ENCODE peak calls at places on chromosomes 3 and 15, in ten cellular contexts. V is progenitor cell of endocrine pancreas, E is glutamatergic neuron, O is heart left ventricle, F is GM13977, S is left ventricle myocardium inferior, A is AG09319, R is mesothelial cell of epicardium, P is GM12878, X is OCI-LY7. U is an unnamed sample.

GRCh38 chr15:99696096-99696495 is 37.1 kb downstream of the LYSMD4 start:
- DNase-seq in V (no peak), E (no peak), O (no peak), F (no peak), S (no peak), A (no peak), R (no peak), P (no peak), X (no peak), U (no peak)

GRCh38 chr15:27028836-27029482 is 58.0 kb downstream of the GABRG3 start:
- DNase-seq in V (no peak), E (peak), O (no peak), F (no peak), S (no peak), A (no peak), R (no peak), P (no peak), X (no peak), U (no peak)

GRCh38 chr3:158420654-158421396 is 150.2 kb upstream of the MLF1 start:
- DNase-seq in V (no peak), E (no peak), O (no peak), F (peak), S (no peak), A (peak), R (no peak), P (peak), X (no peak), U (no peak)

GRCh38 chr15:81133782-81134461 is at the start of gene CFAP161:
- DNase-seq in V (peak), E (peak), O (peak), F (peak), S (peak), A (no peak), R (peak), P (no peak), X (no peak), U (peak)

GRCh38 chr15:92521624-92522008 is 127.9 kb downstream of the ST8SIA2 start:
- DNase-seq in V (peak), E (peak), O (peak), F (peak), S (peak), A (peak), R (no peak), P (peak), X (peak), U (peak)

GRCh38 chr3:46987485-46988401 is 8.3 kb downstream of the NBEAL2 start:
- DNase-seq in V (no peak), E (no peak), O (peak), F (peak), S (peak), A (no peak), R (no peak), P (peak), X (peak), U (peak)

GRCh38 chr3:76138921-76139320 is 353.6 kb upstream of the ZNF717 start:
- DNase-seq in V (no peak), E (no peak), O (no peak), F (no peak), S (no peak), A (no peak), R (no peak), P (no peak), X (no peak), U (no peak)

GRCh38 chr3:168060317-168060716 is 35.4 kb downstream of the GOLIM4 start:
- DNase-seq in V (no peak), E (no peak), O (no peak), F (peak), S (no peak), A (no peak), R (no peak), P (no peak), X (no peak), U (no peak)

GRCh38 chr3:39095778-39096177 is 11.6 kb downstream of the GORASP1 start:
- DNase-seq in V (no peak), E (no peak), O (no peak), F (no peak), S (no peak), A (no peak), R (no peak), P (no peak), X (no peak), U (no peak)

GRCh38 chr3:138455801-138456716 is 21.6 kb downstream of the ESYT3 start:
- DNase-seq in V (no peak), E (no peak), O (peak), F (no peak), S (no peak), A (no peak), R (no peak), P (no peak), X (no peak), U (no peak)

GRCh38 chr3:191051037-191051436 is 148.0 kb upstream of the OSTN start:
- DNase-seq in V (no peak), E (no peak), O (no peak), F (peak), S (no peak), A (no peak), R (no peak), P (no peak), X (peak), U (no peak)

GRCh38 chr15:31934821-31935220 is 95.5 kb upstream of the CHRNA7 start:
- DNase-seq in V (no peak), E (no peak), O (no peak), F (no peak), S (no peak), A (no peak), R (no peak), P (no peak), X (no peak), U (no peak)

GRCh38 chr3:172915911-172916514 is 165.5 kb downstream of the ECT2 start:
- DNase-seq in V (no peak), E (no peak), O (no peak), F (no peak), S (no peak), A (no peak), R (no peak), P (no peak), X (no peak), U (no peak)

GRCh38 chr3:135239485-135239884 is 444.4 kb downstream of the EPHB1 start:
- DNase-seq in V (no peak), E (no peak), O (no peak), F (no peak), S (no peak), A (no peak), R (no peak), P (no peak), X (no peak), U (no peak)

GRCh38 chr15:86691091-86691490 is 611.4 kb downstream of the AGBL1 start:
- DNase-seq in V (no peak), E (peak), O (no peak), F (no peak), S (no peak), A (no peak), R (no peak), P (no peak), X (no peak), U (no peak)

GRCh38 chr3:186268616-186269448 is 93.2 kb downstream of the DGKG start:
- DNase-seq in V (no peak), E (peak), O (no peak), F (no peak), S (no peak), A (no peak), R (no peak), P (no peak), X (no peak), U (peak)

GRCh38 chr3:192772495-192772894 is 45.2 kb upstream of the FGF12 start:
- DNase-seq in V (no peak), E (peak), O (peak), F (no peak), S (peak), A (no peak), R (no peak), P (no peak), X (no peak), U (peak)

GRCh38 chr3:69409831-69410230 is 23.9 kb upstream of the FRMD4B start:
- DNase-seq in V (no peak), E (no peak), O (no peak), F (no peak), S (no peak), A (no peak), R (no peak), P (no peak), X (no peak), U (no peak)
- TF ChIP-seq CTCF in V (no peak), E (no peak), O (no peak), F (no peak), S (no peak), A (no peak), R (no peak), P (no peak), X (no peak), U (no peak)

GRCh38 chr3:55633333-55633732 is 146.2 kb upstream of the WNT5A start:
- DNase-seq in V (no peak), E (no peak), O (no peak), F (no peak), S (no peak), A (no peak), R (no peak), P (no peak), X (no peak), U (no peak)
- TF ChIP-seq CTCF in V (no peak), E (no peak), O (no peak), F (no peak), S (no peak), A (no peak), R (no peak), P (no peak), X (peak), U (no peak)

GRCh38 chr3:15815696-15816095 is 17.9 kb upstream of the ANKRD28 start:
- DNase-seq in V (no peak), E (no peak), O (no peak), F (no peak), S (no peak), A (peak), R (no peak), P (no peak), X (peak), U (no peak)
- TF ChIP-seq CTCF in V (peak), E (no peak), O (peak), F (peak), S (peak), A (peak), R (peak), P (peak), X (peak), U (peak)

GRCh38 chr3:36904641-36905040 is 40.2 kb downstream of the TRANK1 start:
- DNase-seq in V (no peak), E (no peak), O (no peak), F (no peak), S (no peak), A (no peak), R (no peak), P (no peak), X (no peak), U (no peak)
- TF ChIP-seq CTCF in V (peak), E (no peak), O (peak), F (peak), S (peak), A (peak), R (no peak), P (peak), X (peak), U (no peak)

DNA sequence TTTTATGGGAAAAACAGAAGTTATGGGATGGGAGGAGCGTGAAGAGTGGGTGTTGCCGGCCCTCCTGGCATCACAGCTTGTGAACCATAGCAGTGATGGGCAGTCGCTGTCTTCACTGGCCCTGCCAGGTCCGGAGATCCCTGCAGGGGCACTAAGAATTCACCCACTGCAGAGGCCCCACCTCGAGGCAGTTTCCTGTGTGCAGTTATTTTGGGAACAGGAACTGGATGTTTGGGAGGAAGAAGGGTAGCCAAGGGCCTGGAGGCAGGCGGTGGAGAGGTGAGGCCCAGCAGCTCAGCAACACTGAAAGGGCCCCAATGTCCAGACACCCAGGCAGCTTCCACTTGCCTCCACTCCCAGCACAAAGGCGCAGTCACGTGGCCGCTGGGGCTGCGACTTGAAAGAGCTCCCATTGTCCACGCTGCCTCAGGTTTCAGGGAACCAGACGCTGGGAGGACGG is 255.6 kb downstream of the ZNF621 start:
- DNase-seq in V (no peak), E (no peak), O (peak), F (no peak), S (peak), A (peak), R (no peak), P (no peak), X (no peak), U (peak)
- TF ChIP-seq CTCF in V (no peak), E (no peak), O (peak), F (no peak), S (peak), A (no peak), R (no peak), P (no peak), X (no peak), U (no peak)

GRCh38 chr3:29552036-29552435 is 271.2 kb downstream of the RBMS3 start:
- DNase-seq in V (no peak), E (no peak), O (no peak), F (no peak), S (no peak), A (no peak), R (no peak), P (no peak), X (no peak), U (no peak)
- TF ChIP-seq CTCF in V (no peak), E (no peak), O (no peak), F (no peak), S (no peak), A (no peak), R (no peak), P (no peak), X (no peak), U (no peak)

DNA sequence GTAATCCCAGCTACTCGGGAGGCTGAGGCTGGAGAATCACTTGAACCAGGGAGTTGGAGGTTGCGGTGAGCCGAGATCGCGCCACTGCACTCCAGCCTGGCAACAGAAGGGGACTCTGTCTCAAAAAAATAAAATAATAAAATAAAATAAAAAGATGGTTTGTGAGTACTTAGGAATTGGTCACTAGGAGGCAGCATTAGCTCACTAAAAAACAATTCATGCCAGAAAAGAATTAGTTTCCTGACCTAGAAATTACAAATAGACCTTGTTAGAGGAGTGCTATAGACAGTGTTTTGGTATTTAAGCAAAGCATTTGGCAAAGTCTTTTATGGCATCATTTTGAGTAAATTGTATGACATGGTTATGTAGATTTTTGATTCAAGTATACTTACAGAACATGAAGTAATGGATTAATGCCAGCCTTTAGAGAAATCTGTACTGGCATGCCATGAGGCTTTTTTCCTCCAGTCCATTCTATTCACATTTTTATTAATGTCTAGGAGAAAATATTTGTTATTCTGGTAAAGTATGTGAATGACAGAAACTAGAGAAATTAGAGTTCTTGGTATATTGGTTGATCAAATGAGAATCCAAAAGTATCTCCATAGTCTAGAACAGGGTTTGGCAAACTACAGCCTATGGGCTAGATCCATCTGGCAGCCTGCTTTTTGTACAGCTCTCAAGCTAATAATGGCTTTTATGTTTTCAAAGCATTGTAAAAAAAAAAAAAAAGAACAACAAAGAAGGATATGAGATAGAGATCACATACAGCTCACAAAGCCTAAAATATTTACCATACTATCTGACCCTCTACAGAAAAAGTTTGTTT is 81.6 kb downstream of the LRRC49 start:
- DNase-seq in V (no peak), E (no peak), O (no peak), F (no peak), S (no peak), A (peak), R (no peak), P (no peak), X (peak), U (no peak)
- TF ChIP-seq CTCF in V (peak), E (peak), O (peak), F (peak), S (peak), A (peak), R (peak), P (peak), X (peak), U (peak)

GRCh38 chr15:101029971-101030661 is 111.0 kb downstream of the LRRK1 start:
- DNase-seq in V (no peak), E (peak), O (no peak), F (no peak), S (no peak), A (no peak), R (peak), P (no peak), X (no peak), U (no peak)

GRCh38 chr15:101027273-101027901 is 108.2 kb downstream of the LRRK1 start:
- DNase-seq in V (peak), E (no peak), O (no peak), F (no peak), S (no peak), A (no peak), R (peak), P (no peak), X (no peak), U (no peak)

GRCh38 chr15:101028321-101028720 is 109.2 kb downstream of the LRRK1 start:
- DNase-seq in V (no peak), E (no peak), O (no peak), F (no peak), S (no peak), A (no peak), R (peak), P (no peak), X (no peak), U (no peak)

GRCh38 chr15:101027920-101028319 is 108.8 kb downstream of the LRRK1 start:
- DNase-seq in V (no peak), E (no peak), O (no peak), F (no peak), S (no peak), A (no peak), R (no peak), P (no peak), X (no peak), U (no peak)

DNA sequence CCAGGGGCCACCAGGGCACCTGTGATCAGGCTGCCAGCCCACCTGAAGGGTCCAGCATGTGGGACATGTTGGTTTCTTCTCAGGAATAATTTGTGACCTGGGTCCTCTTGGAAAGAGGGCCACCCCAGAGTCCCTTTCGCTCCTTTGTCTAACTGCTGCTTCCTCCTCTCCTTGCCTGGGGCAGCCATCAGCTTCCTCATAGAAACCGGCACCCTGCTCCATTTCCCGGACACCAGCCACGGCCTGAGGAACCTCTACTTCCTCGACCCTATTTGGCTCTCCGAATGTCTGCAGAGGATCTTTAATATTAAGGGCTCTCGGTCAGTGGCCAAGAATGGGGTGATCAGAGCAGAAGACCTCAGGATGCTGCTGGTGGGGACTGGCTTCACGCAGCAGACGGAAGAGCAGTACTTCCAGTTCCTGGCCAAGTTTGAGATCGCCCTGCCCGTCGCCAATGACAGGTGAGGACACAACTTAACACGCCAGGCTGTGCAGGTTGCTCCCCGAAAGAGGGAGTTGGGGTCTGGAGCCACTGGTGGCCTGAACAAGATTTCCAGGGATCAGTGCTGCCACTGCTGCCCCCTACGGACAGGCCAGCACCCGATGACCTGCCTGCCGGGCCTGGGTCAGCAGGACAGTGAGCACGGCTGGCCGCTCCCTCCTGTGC is 109.7 kb downstream of the LRRK1 start:
- DNase-seq in V (no peak), E (peak), O (no peak), F (no peak), S (no peak), A (no peak), R (peak), P (no peak), X (no peak), U (no peak)
- TF ChIP-seq CTCF in V (peak), E (no peak), O (no peak), F (no peak), S (no peak), A (no peak), R (no peak), P (no peak), X (peak), U (no peak)

DNA sequence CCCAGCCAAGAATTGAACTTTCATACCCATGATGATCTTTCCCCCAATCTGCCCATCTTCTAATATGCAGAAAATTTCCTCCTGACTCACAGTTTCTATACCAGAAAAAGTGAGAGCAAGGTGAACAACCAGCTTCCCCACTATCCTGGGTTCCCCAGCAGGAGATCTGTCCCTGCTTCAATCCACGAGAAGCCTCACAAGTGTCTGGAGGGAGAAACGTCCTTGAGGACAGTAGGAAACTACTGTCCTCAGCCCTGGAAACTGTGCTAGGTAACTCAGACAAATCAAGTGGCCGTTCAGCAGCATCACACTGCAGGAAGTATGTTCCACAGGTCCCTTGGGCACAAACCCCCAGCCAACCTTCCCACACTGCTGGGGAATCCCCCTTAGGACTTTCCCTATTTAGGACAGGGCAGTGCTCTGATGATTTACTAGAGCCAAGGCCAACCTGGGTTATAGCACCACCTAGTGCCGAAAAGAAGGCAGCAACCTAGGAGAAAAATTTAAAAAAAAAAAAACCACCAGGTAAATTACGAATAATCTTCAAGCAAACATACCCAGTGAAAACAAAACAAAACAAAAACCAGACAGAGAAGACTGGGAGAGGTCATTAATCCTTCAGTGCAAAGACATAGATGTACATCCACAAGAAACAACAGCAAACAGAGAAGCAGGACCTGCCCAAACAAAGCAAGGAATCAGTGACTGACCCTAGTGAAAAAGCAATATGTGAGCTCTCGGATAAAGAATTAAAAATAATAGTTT is 36.0 kb downstream of the MORC1 start:
- DNase-seq in V (peak), E (peak), O (no peak), F (peak), S (no peak), A (no peak), R (no peak), P (peak), X (peak), U (peak)
- TF ChIP-seq CTCF in V (peak), E (peak), O (peak), F (peak), S (peak), A (peak), R (peak), P (peak), X (peak), U (peak)